ENCODE peak calls at places on chromosome 15, in four cellular contexts. W is T-helper 9 cell, Y is Right ventricle myocardium superior, O is heart left ventricle. M is an unnamed sample.
A peak's percentile ranks its signal among the peaks of the same experiment; 100 is the strongest.

GRCh38 chr15:93072440-93073394 is 16.3 kb downstream of the RGMA start:
- DNase-seq in W (no peak), Y (peak; percentile 92), O (peak; percentile 87), M (peak; percentile 87)

GRCh38 chr15:94023520-94023919 is 207.8 kb upstream of the MCTP2 start:
- DNase-seq in W (no peak), Y (peak; percentile 45), O (no peak), M (peak; percentile 50)

GRCh38 chr15:40240619-40241304 is 1.9 kb downstream of the PAK6 start:
- DNase-seq in W (no peak), Y (no peak), O (no peak), M (no peak)

GRCh38 chr15:71545923-71546322 is 264.4 kb upstream of the NR2E3 start:
- DNase-seq in W (no peak), Y (no peak), O (no peak), M (no peak)

GRCh38 chr15:68768321-68768720 is 52.4 kb downstream of the ANP32A start:
- DNase-seq in W (no peak), Y (no peak), O (no peak), M (no peak)

GRCh38 chr15:40006646-40007045 is 32.3 kb downstream of the SRP14 start:
- DNase-seq in W (no peak), Y (no peak), O (no peak), M (no peak)

GRCh38 chr15:68717952-68718351 is 102.7 kb downstream of the ANP32A start:
- DNase-seq in W (no peak), Y (no peak), O (no peak), M (no peak)

GRCh38 chr15:63088532-63089245 is 33.0 kb upstream of the LACTB start:
- DNase-seq in W (no peak), Y (no peak), O (no peak), M (no peak)

GRCh38 chr15:90334304-90334731 is 17.8 kb upstream of the ZNF774 start:
- DNase-seq in W (no peak), Y (no peak), O (no peak), M (no peak)

GRCh38 chr15:70902105-70902504 is 9.5 kb downstream of the LRRC49 start:
- DNase-seq in W (no peak), Y (no peak), O (no peak), M (no peak)

GRCh38 chr15:61634837-61635236 is 405.7 kb upstream of the RORA start:
- DNase-seq in W (no peak), Y (no peak), O (no peak), M (no peak)

GRCh38 chr15:31004220-31004733 is 12.8 kb upstream of the MTMR10 start:
- DNase-seq in W (no peak), Y (peak; percentile 70), O (peak; percentile 55), M (peak; percentile 69)

GRCh38 chr15:61393524-61393923 is 164.4 kb upstream of the RORA start:
- DNase-seq in W (no peak), Y (no peak), O (no peak), M (no peak)

GRCh38 chr15:28921336-28921735 is 35.6 kb downstream of the APBA2 start:
- DNase-seq in W (no peak), Y (no peak), O (no peak), M (no peak)

GRCh38 chr15:26631894-26632293 is 141.0 kb downstream of the GABRB3 start:
- DNase-seq in W (no peak), Y (no peak), O (no peak), M (no peak)

GRCh38 chr15:33234019-33234418 is 39.5 kb upstream of the FMN1 start:
- DNase-seq in W (no peak), Y (no peak), O (no peak), M (no peak)

GRCh38 chr15:80615783-80616391 is 79.2 kb upstream of the ABHD17C start:
- DNase-seq in W (no peak), Y (peak; percentile 81), O (peak; percentile 77), M (peak; percentile 70)

GRCh38 chr15:64599716-64600115 is 139.3 kb downstream of the ZNF609 start:
- DNase-seq in W (no peak), Y (no peak), O (no peak), M (no peak)

M was measured in right cardiac atrium.